ENCODE peak calls at places on chromosomes 13 and 19, in six cellular contexts. P is A549, Q is upper lobe of left lung, Z is K562, A is HepG2, J is GM12878. C is an unnamed sample.

GRCh38 chr13:100922599-100922998 is 248.0 kb upstream of the TMTC4 start:
- ATAC-seq in P (no peak), J (no peak), Q (no peak), Z (no peak), A (no peak), C (no peak)

GRCh38 chr13:29436721-29437250 is 158.7 kb downstream of the SLC7A1 start:
- ATAC-seq in P (no peak), J (no peak), Z (no peak), Q (no peak), A (no peak), C (no peak)

GRCh38 chr19:14530005-14530348 is 583 bp downstream of the TECR start:
- ATAC-seq in J (peak; percentile 21), Z (no peak), Q (peak; percentile 3), P (peak; percentile 33), A (peak; percentile 10), C (no peak)

GRCh38 chr19:17889609-17890214 is 18.0 kb downstream of the SLC5A5 start:
- ATAC-seq in P (peak; percentile 57), J (no peak), A (peak; percentile 70), Q (peak; percentile 10), Z (peak; percentile 90), C (no peak)

GRCh38 chr19:53079313-53079924 is 23.8 kb downstream of the ZNF160 start:
- ATAC-seq in J (no peak), P (no peak), Q (no peak), Z (no peak), A (no peak), C (no peak)

GRCh38 chr13:55439450-55439849 is 1701.3 kb upstream of the PRR20A start:
- ATAC-seq in J (no peak), Z (no peak), P (no peak), Q (no peak), A (no peak), C (no peak)

GRCh38 chr19:31316201-31316951 is 32.9 kb downstream of the TSHZ3 start:
- ATAC-seq in A (no peak), P (no peak), J (no peak), Q (peak; percentile 78), Z (no peak), C (peak; percentile 89)

GRCh38 chr19:14762111-14762510 is 16.2 kb downstream of the ADGRE2 start:
- ATAC-seq in Q (no peak), P (no peak), Z (no peak), A (no peak), J (no peak), C (no peak)

GRCh38 chr19:50772408-50773311 is 2.4 kb downstream of the GPR32 start:
- ATAC-seq in Q (no peak), A (no peak), J (peak; percentile 45), P (peak; percentile 53), Z (peak; percentile 91), C (no peak)

GRCh38 chr19:22595918-22596341 is 38.2 kb upstream of the ZNF492 start:
- ATAC-seq in A (no peak), P (no peak), J (no peak), Z (peak; percentile 21), Q (peak; percentile 43), C (peak; percentile 75)

GRCh38 chr13:113741101-113741731 is 17.8 kb upstream of the TMEM255B start:
- ATAC-seq in P (no peak), J (no peak), Z (no peak), Q (no peak), A (no peak), C (no peak)

GRCh38 chr13:85841427-85841826 is 42.2 kb upstream of the SLITRK6 start:
- ATAC-seq in Z (no peak), J (no peak), P (no peak), A (no peak), Q (no peak), C (no peak)

GRCh38 chr13:110885966-110886365 is 28.9 kb downstream of the ANKRD10 start:
- ATAC-seq in A (peak; percentile 73), Q (no peak), J (peak; percentile 38), P (peak; percentile 71), Z (peak; percentile 45), C (no peak)

GRCh38 chr19:13484141-13484540 is 22.1 kb downstream of the CACNA1A start:
- ATAC-seq in Q (no peak), J (no peak), Z (no peak), A (no peak), P (no peak), C (no peak)

GRCh38 chr19:53541971-53542370 is 4.0 kb downstream of the ZNF331 start:
- ATAC-seq in P (no peak), Q (no peak), A (no peak), J (no peak), Z (no peak), C (no peak)

GRCh38 chr19:18470153-18470552 is 32.2 kb upstream of the ISYNA1 start:
- ATAC-seq in P (peak; percentile 63), Z (peak; percentile 90), A (peak; percentile 66), J (peak; percentile 77), Q (peak; percentile 48), C (no peak)

GRCh38 chr13:55001881-55002280 is 1973.3 kb downstream of the OLFM4 start:
- ATAC-seq in Z (no peak), A (no peak), J (no peak), Q (no peak), P (no peak), C (no peak)

DNA sequence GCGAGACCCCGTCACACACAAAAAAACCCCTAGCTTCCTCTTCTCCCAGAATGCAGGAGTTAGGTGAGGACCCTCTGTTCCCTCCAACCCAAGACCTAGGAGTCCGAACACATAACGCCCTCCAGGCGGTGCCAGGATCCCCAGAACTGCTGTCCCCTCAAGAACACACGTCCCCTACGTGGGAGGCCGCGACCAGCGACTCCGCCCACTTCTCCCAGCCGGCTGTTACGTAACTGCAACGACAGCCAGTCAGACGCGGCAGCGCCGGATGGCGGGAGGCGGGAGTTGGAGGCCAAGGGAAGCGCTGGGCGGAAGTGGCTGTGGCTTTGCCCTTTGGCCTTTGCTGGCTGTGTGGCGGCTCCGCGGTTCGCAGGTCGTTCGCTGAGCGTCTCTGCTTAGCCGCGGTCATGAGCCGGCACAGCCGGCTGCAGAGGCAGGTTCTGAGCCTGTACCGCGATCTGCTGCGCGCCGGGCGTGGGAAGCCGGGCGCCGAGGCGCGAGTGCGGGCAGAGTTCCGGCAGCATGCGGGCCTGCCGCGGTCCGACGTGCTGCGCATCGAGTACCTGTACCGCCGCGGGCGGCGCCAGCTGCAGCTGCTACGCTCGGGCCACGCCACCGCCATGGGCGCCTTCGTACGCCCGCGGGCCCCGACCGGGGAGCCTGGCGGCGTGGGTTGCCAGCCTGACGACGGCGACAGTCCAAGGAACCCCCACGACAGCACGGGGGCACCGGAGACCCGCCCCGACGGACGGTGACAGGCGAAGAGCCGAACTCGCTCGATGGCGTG is at the start of gene SDHAF1:
- ATAC-seq in Z (peak; percentile 93), Q (peak; percentile 98), J (peak; percentile 91), A (peak; percentile 87), P (peak; percentile 93), C (peak; percentile 91)
- TF ChIP-seq EP300 in Z (no peak), Q (no peak), J (no peak), A (no peak), P (no peak), C (no peak)

GRCh38 chr19:55384576-55385235 is 614 bp upstream of the TMEM238 start:
- ATAC-seq in Q (peak; percentile 0), P (peak; percentile 14), A (peak; percentile 14), J (peak; percentile 25), Z (peak; percentile 15), C (no peak)

GRCh38 chr19:55385749-55386514 is at the start of gene RPL28:
- ATAC-seq in P (peak; percentile 77), A (peak; percentile 77), Q (peak; percentile 95), Z (peak; percentile 80), J (peak; percentile 80), C (peak; percentile 92)

GRCh38 chr19:55386515-55386947 is 799 bp downstream of the RPL28 start:
- ATAC-seq in P (no peak), Z (no peak), J (no peak), A (no peak), Q (no peak), C (no peak)

GRCh38 chr19:55383789-55384575 is at the start of gene TMEM238:
- ATAC-seq in A (no peak), P (peak; percentile 12), J (peak; percentile 19), Z (peak; percentile 35), Q (peak; percentile 27), C (peak; percentile 29)

DNA sequence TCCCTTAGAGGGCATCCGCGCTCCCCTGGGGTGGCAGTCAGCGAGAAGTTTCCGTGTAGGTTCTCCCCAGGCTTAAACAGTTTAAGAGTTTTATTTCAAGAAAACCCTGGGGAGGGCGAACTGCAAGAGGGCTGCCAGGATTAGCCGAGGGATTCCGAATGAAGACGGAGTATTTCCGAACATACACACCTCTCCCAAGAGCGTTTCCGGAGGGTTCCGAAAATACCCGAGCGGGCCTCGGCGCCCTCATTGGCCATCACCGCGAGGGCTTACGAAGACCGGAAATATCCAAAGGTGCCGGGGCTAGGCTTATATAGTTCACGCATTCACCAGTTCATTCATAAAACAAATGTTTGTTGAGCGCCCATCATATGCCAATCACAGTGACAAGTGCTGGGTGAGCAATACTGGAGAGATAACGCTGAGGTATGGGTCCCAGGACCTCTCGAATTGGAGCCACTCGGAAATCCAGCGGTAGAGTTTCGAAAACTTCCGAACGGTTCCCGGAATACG is 440 bp upstream of the RPL28 start:
- ATAC-seq in Z (peak; percentile 87), A (peak; percentile 90), P (peak; percentile 87), Q (peak; percentile 94), J (peak; percentile 88), C (peak; percentile 91)
- TF ChIP-seq EP300 in Z (no peak), A (no peak), P (no peak), Q (no peak), J (no peak), C (no peak)

DNA sequence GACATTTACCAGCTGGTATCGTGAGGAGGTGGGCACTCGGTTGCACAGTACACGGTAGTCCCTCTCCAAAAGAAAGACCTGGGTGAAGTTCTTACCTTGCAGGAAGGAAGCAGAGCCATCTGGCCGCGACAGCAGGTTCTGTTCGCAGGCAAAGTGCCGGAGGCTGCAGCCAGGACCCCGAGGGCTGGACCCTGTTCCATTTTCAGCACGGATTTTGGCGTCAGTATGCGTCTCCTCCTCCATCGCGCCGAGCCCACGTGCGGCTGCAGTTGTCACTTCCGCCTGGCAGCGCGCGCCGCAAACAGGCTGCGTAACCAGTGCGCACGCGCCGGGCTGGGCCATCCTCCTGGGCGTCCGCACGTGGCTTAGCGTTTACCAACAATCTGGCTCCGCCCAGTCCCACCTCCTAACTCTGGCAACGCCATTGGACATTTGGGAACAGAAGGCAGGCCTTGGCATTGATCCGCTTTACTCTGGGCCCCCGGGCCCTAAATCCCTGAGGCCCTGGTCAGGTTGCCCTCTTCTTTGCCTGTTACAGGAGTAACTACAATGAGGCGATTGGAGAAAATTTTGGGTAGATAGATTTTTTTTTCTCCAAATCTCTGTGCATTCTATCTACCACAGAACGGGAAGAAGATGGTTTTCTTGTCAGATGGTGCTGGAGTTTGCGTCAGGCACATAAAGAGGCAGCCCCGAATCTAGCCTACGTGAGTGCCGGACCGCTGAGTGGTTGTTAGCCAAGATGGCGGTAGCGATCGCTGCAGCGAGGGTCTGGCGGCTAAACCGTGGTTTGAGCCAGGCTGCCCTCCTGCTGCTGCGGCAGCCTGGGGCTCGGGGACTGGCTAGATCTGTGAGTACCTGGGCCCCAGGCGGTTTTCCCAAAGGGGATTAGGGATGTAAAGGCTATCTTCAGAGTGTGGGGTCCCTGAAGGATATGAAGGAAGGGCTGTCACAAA is at the start of the genes BCKDHA and EXOSC5:
- ATAC-seq in A (peak; percentile 94), Z (peak; percentile 97), Q (peak; percentile 99), P (peak; percentile 95), J (peak; percentile 94), C (peak; percentile 100)
- TF ChIP-seq EP300 in A (no peak), Z (no peak), Q (no peak), P (no peak), J (no peak), C (no peak)

DNA sequence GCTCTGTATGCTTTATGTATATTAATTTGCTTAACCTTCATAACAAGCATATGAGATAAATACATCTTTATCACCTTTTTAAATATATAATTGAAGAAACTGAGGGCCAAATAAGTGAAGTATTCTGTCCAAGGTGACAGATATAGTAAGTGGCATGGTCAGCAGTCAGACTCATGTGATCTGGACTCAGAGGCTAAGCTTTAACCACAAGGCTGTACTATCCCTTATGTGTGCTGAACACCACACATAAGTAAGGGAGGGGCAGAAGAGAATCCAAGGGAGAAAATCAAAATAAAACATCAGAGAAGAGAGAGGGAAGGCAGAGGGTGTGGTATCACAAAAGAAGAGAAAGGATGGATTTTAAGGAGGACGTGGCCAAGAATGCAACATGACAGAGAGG is 348.4 kb downstream of the EFNB2 start:
- ATAC-seq in Q (no peak), Z (no peak), J (no peak), P (no peak), A (no peak), C (no peak)
- TF ChIP-seq EP300 in Q (no peak), Z (no peak), J (no peak), P (no peak), A (no peak), C (no peak)

C was measured in gastroesophageal sphincter.